ENCODE peak calls at places on chromosomes 5 and 9, in four cellular contexts. M, Y, L and T are unnamed samples. For H3K36me3, the result is how much of the 10 kb centered on the place peaks cover.

GRCh38 chr9:131755541-131756198 is 15.8 kb upstream of the RAPGEF1 start:
- DNase-seq in M (peak), Y (peak), L (peak), T (peak)

GRCh38 chr5:172093965-172094364 is 87.5 kb upstream of the FBXW11 start:
- DNase-seq in M (no peak), Y (no peak), L (no peak), T (no peak)

GRCh38 chr5:92559743-92560142 is 1021.3 kb downstream of the NR2F1-AS1 start:
- DNase-seq in M (no peak), Y (no peak), L (no peak), T (no peak)

GRCh38 chr9:6896562-6896961 is 138.8 kb downstream of the KDM4C start:
- DNase-seq in M (no peak), Y (no peak), L (no peak), T (no peak)

GRCh38 chr5:55750063-55750462 is 12.2 kb downstream of the DDX4 start:
- DNase-seq in M (no peak), Y (no peak), L (no peak), T (no peak)

GRCh38 chr5:65081071-65081470 is 312.3 kb downstream of the CWC27 start:
- DNase-seq in M (no peak), Y (no peak), L (no peak), T (no peak)

GRCh38 chr9:22240619-22241018 is 206.0 kb upstream of the DMRTA1 start:
- DNase-seq in M (no peak), Y (no peak), L (no peak), T (no peak)

GRCh38 chr9:108168451-108168850 is 678.9 kb upstream of the KLF4 start:
- DNase-seq in M (no peak), Y (no peak), L (no peak), T (no peak)

GRCh38 chr5:130109152-130109551 is 204.9 kb downstream of the CHSY3 start:
- DNase-seq in M (no peak), Y (peak), L (no peak), T (no peak)

GRCh38 chr5:88748670-88749069 is 134.3 kb downstream of the MEF2C start:
- DNase-seq in M (no peak), Y (no peak), L (no peak), T (no peak)

GRCh38 chr9:81737871-81738507 is 48.6 kb upstream of the TLE1 start:
- DNase-seq in M (no peak), Y (no peak), L (peak), T (no peak)

GRCh38 chr5:170357853-170358497 is 31.2 kb downstream of the KCNMB1 start:
- DNase-seq in M (no peak), Y (no peak), L (peak), T (peak)

DNA sequence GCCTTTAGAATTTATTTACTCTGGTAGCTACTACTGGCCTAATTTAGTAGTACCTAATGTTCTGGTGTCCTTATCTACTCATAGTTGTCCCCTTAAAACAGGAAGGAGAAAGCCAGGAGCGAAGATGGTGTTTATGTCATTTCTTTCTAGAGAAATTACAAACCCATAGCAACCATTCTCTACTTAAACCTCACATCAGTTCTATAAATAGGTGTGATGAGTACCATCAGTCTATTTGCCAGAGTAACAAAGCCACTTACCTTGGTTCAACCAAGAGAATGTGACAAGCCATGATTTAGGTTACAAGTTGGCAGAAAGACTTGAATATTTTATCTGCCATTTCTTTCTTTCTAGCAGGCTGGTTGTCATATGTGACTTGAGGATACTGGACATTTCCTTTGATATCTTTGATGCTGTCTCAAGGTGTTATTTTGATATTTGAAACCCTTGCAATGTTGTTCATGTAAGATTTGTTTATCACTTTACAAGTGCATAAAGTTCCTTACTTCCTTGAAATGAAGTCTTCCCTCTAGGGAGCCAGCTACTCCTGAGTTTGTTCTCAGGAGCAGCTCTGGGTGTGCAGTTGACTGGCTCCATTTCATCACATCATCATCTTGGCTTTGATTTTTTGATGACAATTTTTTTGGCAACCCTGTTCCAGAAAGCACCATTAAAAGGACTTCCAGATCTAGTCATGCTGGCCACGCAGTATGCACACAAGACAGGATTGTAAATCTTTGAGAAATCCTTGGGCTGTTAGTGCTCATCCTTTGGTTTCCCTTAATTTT is 286.8 kb downstream of the ARHGAP26 start:
- DNase-seq in M (no peak), Y (no peak), L (no peak), T (no peak)
- TF ChIP-seq CTCF in M (no peak), Y (no peak), L (no peak), T (no peak)

GRCh38 chr5:140674629-140675028 is 1.3 kb upstream of the DND1 start:
- DNase-seq in M (no peak), Y (no peak), L (no peak), T (no peak)

GRCh38 chr5:140677947-140678346 is 4.6 kb upstream of the DND1 start:
- DNase-seq in M (no peak), Y (no peak), L (no peak), T (no peak)

GRCh38 chr5:140674211-140674610 is 835 bp upstream of the DND1 start:
- DNase-seq in M (no peak), Y (no peak), L (no peak), T (no peak)

GRCh38 chr5:140673187-140673976 is at the start of gene DND1:
- DNase-seq in M (peak), Y (no peak), L (no peak), T (no peak)

DNA sequence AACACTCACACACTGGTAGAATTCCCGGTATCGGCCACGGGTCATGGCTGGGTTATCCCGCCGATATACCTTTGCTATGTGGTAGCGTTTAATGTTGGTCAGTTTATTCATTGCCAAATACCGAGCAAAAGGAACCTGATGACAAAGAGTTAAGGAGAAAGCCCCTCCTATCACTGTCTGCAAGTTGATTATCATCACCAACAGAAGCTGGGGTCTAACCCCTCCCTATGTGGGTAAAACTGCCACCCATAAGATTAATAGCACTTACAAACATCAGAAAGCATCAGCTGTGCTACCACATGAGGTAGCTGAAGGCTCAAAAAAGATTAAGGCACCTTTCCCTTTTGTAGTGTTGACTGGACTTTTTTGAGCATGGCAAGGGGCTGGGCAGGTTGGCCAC is 5.6 kb upstream of the DND1 start:
- DNase-seq in M (no peak), Y (no peak), L (no peak), T (no peak)
- H3K36me3 ChIP-seq in M (half or more), Y (under half), L (under half), T (under half)

DNA sequence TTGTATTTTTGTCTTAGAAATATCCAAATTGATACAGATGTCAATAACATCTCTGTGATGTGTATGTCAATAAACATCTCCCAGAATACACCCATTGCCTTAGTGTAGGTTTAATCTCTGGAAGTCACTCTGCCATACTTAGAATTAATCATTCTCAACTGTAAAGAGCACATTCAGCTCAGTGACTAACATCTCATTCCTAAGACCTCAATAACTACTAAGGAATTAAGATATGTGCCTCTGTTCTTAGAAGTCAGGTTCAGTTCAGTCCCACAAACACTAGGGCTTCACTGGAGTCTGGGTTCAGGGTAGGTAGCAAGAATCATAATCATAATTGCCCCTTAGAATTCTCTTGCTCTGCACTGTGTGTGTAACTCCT is 31.7 kb downstream of the UGCG start:
- DNase-seq in M (no peak), Y (no peak), L (no peak), T (no peak)
- TF ChIP-seq CTCF in M (no peak), Y (no peak), L (no peak), T (no peak)

DNA sequence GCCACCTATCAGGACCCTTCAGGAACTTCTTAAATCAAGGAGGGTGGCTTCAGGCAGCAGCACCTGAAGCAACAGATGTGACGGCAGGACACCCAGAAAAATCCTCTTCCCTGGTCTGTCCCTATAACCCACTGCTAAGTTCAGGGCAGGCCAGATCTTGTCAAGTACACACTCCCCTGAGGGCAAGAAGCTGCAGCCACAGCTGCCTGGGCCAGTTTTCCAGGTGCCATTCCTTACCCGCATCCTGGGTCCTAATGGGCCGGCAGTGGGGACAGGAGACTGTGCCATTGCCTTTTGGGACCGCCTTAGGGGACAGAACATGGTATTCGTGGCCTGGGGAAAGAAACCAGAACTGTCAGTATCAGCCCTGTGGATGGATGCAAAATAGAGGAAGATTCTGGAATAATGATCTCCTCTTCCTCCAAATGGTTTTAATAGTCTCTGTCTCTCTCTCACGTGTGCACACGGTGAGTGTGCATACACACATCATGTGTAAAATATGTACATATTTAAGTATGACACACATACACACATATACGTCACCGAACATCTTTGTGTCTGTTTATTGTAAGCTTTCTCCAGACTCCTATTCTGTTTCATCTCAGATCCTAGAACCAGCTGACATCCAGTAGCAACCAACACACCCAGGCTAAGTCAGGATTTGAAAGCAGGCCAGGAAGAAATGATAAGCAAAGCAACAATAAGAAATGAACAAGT is 14.0 kb downstream of the ORM2 start:
- DNase-seq in M (no peak), Y (no peak), L (no peak), T (no peak)
- H3K36me3 ChIP-seq in M (half or more), Y (under half), L (under half), T (under half)

DNA sequence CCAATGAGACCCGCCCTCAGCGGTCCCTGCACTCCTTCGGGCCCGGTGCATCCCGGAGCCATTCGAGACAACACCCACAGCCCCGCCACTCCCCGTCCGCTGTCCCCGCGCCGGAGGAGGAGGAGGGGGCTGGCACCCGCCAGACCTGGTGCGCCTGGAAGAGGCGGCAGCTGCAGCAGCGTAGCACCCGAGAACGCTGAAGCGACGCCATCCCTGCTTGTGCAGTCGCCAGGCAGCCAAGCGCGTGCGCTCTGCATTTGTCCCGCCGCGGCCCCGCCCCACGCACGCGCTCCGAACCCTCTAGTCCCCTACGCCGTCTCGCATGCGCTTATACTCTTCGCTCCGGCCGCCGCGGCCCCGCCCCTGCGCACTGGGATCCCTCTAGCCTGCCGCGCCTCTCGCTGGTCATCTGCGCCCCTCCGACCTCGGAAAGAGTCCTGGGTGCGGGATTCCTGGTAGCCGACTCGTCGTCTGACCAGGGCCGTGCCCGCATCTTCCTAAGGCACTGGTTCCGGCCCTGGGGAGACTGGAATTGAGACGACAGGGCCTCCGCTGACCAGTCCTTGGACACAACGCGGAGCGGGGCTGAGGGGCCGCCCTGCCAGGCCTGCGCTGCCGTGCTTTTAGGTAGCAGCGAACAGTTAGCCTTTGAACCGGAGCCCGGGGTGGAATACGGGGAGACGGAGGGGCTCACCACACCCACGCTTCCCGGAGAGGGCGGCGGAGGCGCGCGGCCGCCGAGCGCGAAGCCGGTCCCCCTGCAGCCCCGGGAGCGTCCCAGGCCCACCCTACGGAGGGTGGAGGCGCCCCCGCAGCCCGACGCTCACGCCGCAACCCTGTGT is at the start of gene MRNIP:
- DNase-seq in M (peak), Y (peak), L (peak), T (peak)
- TF ChIP-seq CTCF in M (no peak), Y (peak), L (no peak), T (no peak)

GRCh38 chr9:121313458-121314152 is 45.6 kb downstream of the GSN start:
- DNase-seq in M (no peak), Y (no peak), L (no peak), T (no peak)

GRCh38 chr9:121316852-121317373 is 49.0 kb downstream of the GSN start:
- DNase-seq in M (no peak), Y (no peak), L (no peak), T (no peak)

GRCh38 chr9:121317737-121318630 is 50.0 kb downstream of the GSN start:
- DNase-seq in M (no peak), Y (no peak), L (no peak), T (no peak)

GRCh38 chr9:121318631-121319393 is 50.9 kb downstream of the GSN start:
- DNase-seq in M (peak), Y (no peak), L (no peak), T (peak)

DNA sequence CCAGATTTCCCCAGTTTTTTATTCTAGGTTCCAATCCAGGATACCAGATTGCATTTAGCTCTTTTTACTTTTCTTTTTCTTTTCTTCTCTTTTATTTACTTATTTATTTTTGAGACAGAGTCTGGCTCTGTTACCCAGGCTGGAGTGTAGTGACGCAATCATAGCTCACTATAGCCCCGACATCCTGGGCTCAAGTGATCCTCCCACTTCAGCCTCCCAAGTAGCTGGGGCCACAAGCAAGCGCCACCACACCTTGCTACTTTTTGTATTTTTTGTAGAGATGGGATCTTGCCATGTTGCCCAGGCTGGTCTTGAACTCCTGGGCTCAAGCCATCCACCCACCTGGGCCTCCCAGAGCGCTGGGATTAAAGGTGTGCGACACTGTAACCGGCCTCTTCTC is 48.4 kb downstream of the GSN start:
- DNase-seq in M (no peak), Y (no peak), L (no peak), T (no peak)
- H3K36me3 ChIP-seq in M (half or more), Y (under half), L (under half), T (under half)